ENCODE peak calls at places on chromosomes 6 and 20, in ten cellular contexts. Y is spleen, X is mesothelial cell of epicardium, W is thyroid gland, B is SK-N-SH, M is neural progenitor cell, L is nephron progenitor cell, P is mucosa of descending colon, R is AG04450, Q is HFF-Myc. E is an unnamed sample.

GRCh38 chr6:112665114-112665513 is 318.0 kb downstream of the RFPL4B start:
- DNase-seq in P (no peak), M (no peak), R (peak; percentile 15), W (no peak), Q (no peak), X (no peak), B (no peak), Y (no peak), L (no peak), E (no peak)

GRCh38 chr20:50567860-50568548 is 57.8 kb downstream of the PTPN1 start:
- DNase-seq in Q (no peak), M (no peak), X (no peak), Y (no peak), W (no peak), R (no peak), L (no peak), P (no peak), B (no peak), E (no peak)

GRCh38 chr20:50412069-50412468 is 98.1 kb upstream of the PTPN1 start:
- DNase-seq in R (no peak), L (no peak), B (no peak), M (no peak), Q (no peak), W (peak; percentile 34), Y (no peak), X (no peak), P (no peak), E (no peak)

GRCh38 chr6:159061805-159062563 is 17.2 kb upstream of the TAGAP start:
- DNase-seq in X (no peak), Q (no peak), M (no peak), L (no peak), Y (no peak), P (no peak), W (no peak), B (no peak), R (no peak), E (no peak)

GRCh38 chr20:38893485-38894090 is 32.6 kb upstream of the FAM83D start:
- DNase-seq in B (peak; percentile 91), R (no peak), X (peak; percentile 52), M (peak; percentile 76), Q (peak; percentile 11), P (peak; percentile 83), Y (peak; percentile 95), L (peak; percentile 87), W (peak; percentile 58), E (peak; percentile 59)

GRCh38 chr20:25063981-25064380 is 6.0 kb upstream of the ACSS1 start:
- DNase-seq in M (no peak), Y (peak; percentile 70), P (no peak), W (no peak), L (no peak), B (no peak), X (no peak), R (no peak), Q (no peak), E (no peak)

GRCh38 chr6:13709698-13710551 is 1.7 kb downstream of the RANBP9 start:
- DNase-seq in Q (no peak), P (no peak), R (no peak), M (peak; percentile 40), W (no peak), Y (no peak), L (peak; percentile 12), X (no peak), B (peak; percentile 40), E (peak; percentile 50)

GRCh38 chr6:11918021-11918738 is 93.9 kb upstream of the HIVEP1 start:
- DNase-seq in L (no peak), M (no peak), R (peak; percentile 29), W (no peak), Y (no peak), P (peak; percentile 75), X (no peak), B (peak; percentile 32), Q (no peak), E (no peak)

GRCh38 chr20:48910360-48910781 is 11.1 kb upstream of the ARFGEF2 start:
- DNase-seq in X (no peak), L (no peak), Q (no peak), Y (no peak), W (no peak), R (no peak), B (no peak), P (no peak), M (no peak), E (no peak)

GRCh38 chr20:41169791-41170351 is 32.5 kb downstream of the PLCG1 start:
- DNase-seq in Y (peak; percentile 41), B (no peak), P (no peak), Q (peak; percentile 30), M (no peak), W (peak; percentile 1), R (no peak), X (peak; percentile 8), L (no peak), E (peak; percentile 49)

GRCh38 chr6:34412643-34413214 is 13.1 kb downstream of the RPS10 start:
- DNase-seq in X (no peak), W (no peak), L (no peak), R (no peak), B (no peak), Y (no peak), P (no peak), Q (no peak), M (no peak), E (peak; percentile 71)

GRCh38 chr6:111242452-111242851 is 155.1 kb downstream of the SLC16A10 start:
- DNase-seq in R (no peak), X (no peak), Y (no peak), P (no peak), M (no peak), Q (no peak), L (no peak), W (no peak), B (no peak), E (no peak)

GRCh38 chr20:61798632-61799031 is 267.0 kb downstream of the TAF4 start:
- DNase-seq in L (no peak), Y (no peak), W (no peak), X (no peak), P (no peak), Q (no peak), B (no peak), M (peak; percentile 35), R (no peak), E (no peak)

GRCh38 chr6:113640046-113640445 is 217.1 kb upstream of the MARCKS start:
- DNase-seq in Y (no peak), X (no peak), R (no peak), L (no peak), M (no peak), Q (no peak), W (no peak), B (no peak), P (no peak), E (no peak)

GRCh38 chr6:134436281-134436815 is 118.4 kb upstream of the SGK1 start:
- DNase-seq in Q (peak; percentile 81), P (peak; percentile 19), B (no peak), L (no peak), R (peak; percentile 84), X (no peak), M (no peak), Y (no peak), W (peak; percentile 73), E (peak; percentile 94)

GRCh38 chr6:143705564-143705963 is 27.8 kb downstream of the PHACTR2 start:
- DNase-seq in W (no peak), P (no peak), Q (no peak), Y (no peak), L (no peak), M (no peak), X (no peak), B (no peak), R (no peak), E (no peak)

DNA sequence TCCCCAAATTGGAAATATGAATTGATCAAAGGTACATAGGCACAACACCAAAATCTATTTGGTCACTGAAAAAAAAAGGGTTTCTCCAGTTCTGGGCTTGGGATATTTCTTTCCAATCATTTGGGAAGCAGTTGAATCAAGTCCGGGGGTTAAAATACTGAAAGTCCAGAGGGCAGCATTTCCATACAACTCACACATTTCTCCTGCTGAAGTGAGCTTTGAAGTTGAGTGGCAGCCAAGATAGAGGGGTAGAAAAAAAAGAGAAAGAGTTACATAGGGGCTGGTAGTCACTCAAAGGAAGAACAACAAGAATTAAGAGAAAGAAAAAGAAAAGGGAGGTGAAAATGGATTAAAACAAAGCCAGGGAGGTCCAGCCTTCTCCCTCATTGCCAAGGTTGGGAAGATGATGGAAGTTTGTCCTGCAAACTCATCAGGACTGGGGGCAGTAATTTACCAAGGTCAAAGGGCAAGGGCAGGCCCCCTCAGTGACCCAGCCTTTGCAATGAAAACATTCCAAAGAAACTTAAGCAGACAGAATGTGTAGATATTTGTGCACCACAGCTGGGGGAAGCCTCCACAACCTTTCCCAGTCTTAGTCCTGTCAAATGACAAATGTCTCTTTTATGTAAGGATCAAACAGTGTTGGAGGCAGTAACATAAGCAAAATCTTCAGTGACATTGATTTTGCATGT is 525.3 kb upstream of the JARID2 start:
- DNase-seq in P (no peak), X (no peak), W (no peak), M (no peak), Y (no peak), L (peak; percentile 33), B (no peak), R (no peak), Q (no peak), E (no peak)
- TF ChIP-seq CTCF in P (no peak), X (no peak), W (no peak), M (no peak), Y (no peak), L (no peak), B (no peak), R (no peak), Q (no peak), E (no peak)

GRCh38 chr20:43840382-43841070 is 74.1 kb upstream of the TOX2 start:
- DNase-seq in M (peak; percentile 60), P (no peak), R (no peak), L (no peak), W (no peak), Y (no peak), X (no peak), Q (no peak), B (peak; percentile 71), E (peak; percentile 53)
- TF ChIP-seq CTCF in M (peak; percentile 59), P (no peak), R (peak; percentile 56), L (no peak), W (no peak), Y (peak; percentile 27), X (no peak), Q (peak; percentile 57), B (peak; percentile 47), E (peak; percentile 37)

GRCh38 chr6:166156942-166157341 is 10.7 kb downstream of the TBXT start:
- DNase-seq in M (peak; percentile 44), R (no peak), L (no peak), Y (no peak), P (no peak), Q (no peak), B (no peak), W (no peak), X (no peak), E (peak; percentile 33)
- TF ChIP-seq CTCF in M (peak; percentile 66), R (peak; percentile 36), L (peak; percentile 35), Y (no peak), P (no peak), Q (no peak), B (peak; percentile 38), W (no peak), X (no peak), E (peak; percentile 44)

GRCh38 chr6:91081452-91082067 is 494.7 kb upstream of the MAP3K7 start:
- DNase-seq in R (peak; percentile 13), M (peak; percentile 71), W (no peak), Y (no peak), P (peak; percentile 15), B (peak; percentile 46), X (no peak), L (peak; percentile 17), Q (peak; percentile 16), E (peak; percentile 61)
- TF ChIP-seq CTCF in R (peak; percentile 74), M (peak; percentile 86), W (no peak), Y (peak; percentile 63), P (peak; percentile 16), B (peak; percentile 78), X (peak; percentile 78), L (peak; percentile 73), Q (peak; percentile 47), E (peak; percentile 72)